ENCODE peak calls at places on chromosomes 16 and 17, in seven cellular contexts. X is pancreas, H is psoas muscle, Y is mucosa of descending colon, N is IMR-90, F is astrocyte of the spinal cord, T is transverse colon. B is an unnamed sample.

GRCh38 chr17:954431-955164 is 25.0 kb downstream of the NXN start:
- DNase-seq in X (no peak), N (peak; percentile 95), T (no peak), F (peak; percentile 86), H (no peak), Y (peak; percentile 20), B (no peak)

GRCh38 chr16:22621571-22622148 is 111.0 kb downstream of the NPIPB5 start:
- DNase-seq in N (no peak), X (no peak), H (no peak), T (no peak), F (no peak), Y (no peak), B (no peak)

GRCh38 chr16:84687715-84688114 is 12.1 kb upstream of the USP10 start:
- DNase-seq in Y (no peak), H (no peak), T (no peak), X (no peak), F (peak; percentile 83), N (peak; percentile 96), B (no peak)

GRCh38 chr17:14737984-14738651 is 437.2 kb downstream of the HS3ST3B1 start:
- DNase-seq in T (peak; percentile 49), X (peak; percentile 44), N (peak; percentile 99), F (peak; percentile 92), Y (no peak), H (peak; percentile 82), B (no peak)

GRCh38 chr16:47136101-47136820 is 7.5 kb downstream of the NETO2 start:
- DNase-seq in H (no peak), T (no peak), X (no peak), Y (no peak), N (peak; percentile 45), F (peak; percentile 31), B (no peak)

GRCh38 chr16:70647461-70648359 is 1.4 kb downstream of the IL34 start:
- DNase-seq in F (no peak), T (no peak), X (no peak), N (no peak), H (no peak), Y (no peak), B (no peak)

GRCh38 chr17:29177871-29178749 is 2.1 kb downstream of the MYO18A start:
- DNase-seq in X (no peak), H (no peak), N (no peak), F (no peak), T (peak; percentile 74), Y (peak; percentile 78), B (no peak)

GRCh38 chr17:15436399-15437369 is 30.7 kb downstream of the CDRT4 start:
- DNase-seq in X (no peak), N (peak; percentile 34), F (no peak), Y (peak; percentile 57), T (peak; percentile 63), H (peak; percentile 79), B (no peak)

GRCh38 chr17:76650505-76650904 is 6.9 kb upstream of the ST6GALNAC1 start:
- DNase-seq in F (no peak), Y (no peak), H (no peak), X (no peak), N (no peak), T (no peak), B (no peak)

GRCh38 chr17:8791910-8792270 is 7.3 kb downstream of the MFSD6L start:
- DNase-seq in H (no peak), F (peak; percentile 52), T (no peak), N (peak; percentile 51), X (no peak), Y (no peak), B (no peak)

GRCh38 chr16:82630219-82630618 is 3.5 kb downstream of the CDH13 start:
- DNase-seq in F (peak; percentile 27), N (peak; percentile 68), T (no peak), X (no peak), H (no peak), Y (no peak), B (no peak)

GRCh38 chr16:69106491-69107291 is 1.2 kb downstream of the HAS3 start:
- DNase-seq in Y (peak; percentile 52), X (peak; percentile 77), T (peak; percentile 18), H (no peak), F (no peak), N (no peak), B (no peak)

GRCh38 chr17:57086069-57086930 is 1.3 kb downstream of the AKAP1 start:
- DNase-seq in T (peak; percentile 83), H (no peak), X (peak; percentile 74), Y (peak; percentile 87), N (peak; percentile 8), F (no peak), B (no peak)

GRCh38 chr17:8062807-8063483 is 24.1 kb downstream of the ALOX15B start:
- DNase-seq in H (no peak), T (no peak), X (no peak), N (no peak), F (no peak), Y (no peak), B (no peak)

GRCh38 chr17:58232707-58233156 is 5.7 kb upstream of the LPO start:
- DNase-seq in N (peak; percentile 97), Y (no peak), H (no peak), X (no peak), T (no peak), F (peak; percentile 65), B (no peak)

GRCh38 chr16:68520649-68521086 is 18.4 kb upstream of the ZFP90 start:
- DNase-seq in N (peak; percentile 66), H (peak; percentile 82), T (peak; percentile 90), F (peak; percentile 66), Y (peak; percentile 83), X (peak; percentile 94), B (peak; percentile 90)

GRCh38 chr16:86680137-86680536 is 101.8 kb downstream of the FOXL1 start:
- DNase-seq in X (no peak), F (peak; percentile 88), Y (no peak), N (peak; percentile 85), H (no peak), T (no peak), B (no peak)

DNA sequence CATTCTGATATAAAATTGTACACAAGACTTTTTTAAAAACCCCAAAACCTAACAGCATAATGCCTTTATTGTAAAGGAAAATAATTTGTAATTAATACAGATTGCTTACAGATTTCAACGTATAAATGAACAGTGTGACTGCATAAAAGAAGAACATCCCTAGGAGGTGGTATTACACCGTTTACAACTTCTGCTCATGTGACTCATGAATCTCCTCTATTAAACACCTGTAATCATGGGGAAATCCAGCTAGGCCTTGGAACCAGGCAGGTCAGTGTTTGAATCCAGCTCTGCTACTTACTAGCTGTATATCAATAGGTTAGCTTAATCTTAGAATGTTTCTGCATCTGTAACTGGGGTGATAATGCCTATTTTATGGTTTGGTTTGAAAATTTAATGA is 15.2 kb downstream of the RABEP1 start:
- DNase-seq in Y (no peak), X (no peak), H (no peak), T (no peak), F (no peak), N (no peak), B (no peak)
- TF ChIP-seq CTCF in Y (no peak), X (no peak), H (no peak), T (no peak), F (no peak), N (no peak), B (no peak)

DNA sequence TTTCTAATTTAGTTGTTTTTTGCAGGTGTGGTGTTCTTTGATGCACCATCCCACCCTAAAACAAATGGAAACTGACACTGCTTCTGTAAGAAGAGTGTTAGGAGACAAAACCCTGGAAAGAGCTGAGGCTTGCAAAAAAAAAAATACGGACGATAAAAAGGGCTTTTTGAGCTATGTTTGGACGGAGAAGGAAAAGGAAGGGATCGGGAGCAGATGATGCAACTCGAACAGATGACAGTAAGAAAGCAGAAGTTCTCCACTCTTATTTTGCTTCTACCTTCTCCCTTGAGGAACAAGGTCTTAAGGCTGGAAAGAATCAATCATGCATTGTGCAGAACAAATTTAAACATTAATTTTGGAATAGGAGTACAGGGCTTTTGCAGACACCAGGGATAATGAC is 136.7 kb downstream of the MAF start:
- DNase-seq in Y (no peak), F (no peak), H (no peak), X (no peak), T (no peak), N (no peak), B (no peak)
- TF ChIP-seq CTCF in Y (no peak), F (no peak), H (no peak), X (no peak), T (no peak), N (no peak), B (no peak)

GRCh38 chr16:77043076-77043475 is 147.9 kb upstream of the MON1B start:
- DNase-seq in N (no peak), H (no peak), F (peak; percentile 10), Y (no peak), X (no peak), T (no peak), B (no peak)
- TF ChIP-seq CTCF in N (no peak), H (peak; percentile 31), F (peak; percentile 35), Y (no peak), X (peak; percentile 7), T (no peak), B (peak; percentile 44)

GRCh38 chr16:79013004-79013403 is 587.5 kb downstream of the MAF start:
- DNase-seq in F (no peak), X (no peak), H (no peak), Y (no peak), T (no peak), N (no peak), B (no peak)
- TF ChIP-seq CTCF in F (no peak), X (no peak), H (no peak), Y (no peak), T (no peak), N (no peak), B (no peak)

GRCh38 chr16:54931757-54932660 is 1.3 kb downstream of the IRX5 start:
- DNase-seq in F (peak; percentile 27), T (no peak), N (no peak), Y (no peak), X (peak; percentile 75), H (no peak), B (no peak)

GRCh38 chr16:54928421-54929089 is 2.1 kb upstream of the IRX5 start:
- DNase-seq in H (peak; percentile 63), T (no peak), Y (peak; percentile 58), X (peak; percentile 84), N (no peak), F (peak; percentile 20), B (peak; percentile 75)

GRCh38 chr16:54931041-54931756 is 534 bp downstream of the IRX5 start:
- DNase-seq in N (no peak), Y (peak; percentile 52), X (peak; percentile 80), F (peak; percentile 50), H (peak; percentile 24), T (no peak), B (peak; percentile 78)

GRCh38 chr16:54929090-54930033 is 1.3 kb upstream of the IRX5 start:
- DNase-seq in T (peak; percentile 97), X (peak; percentile 100), H (peak; percentile 98), F (peak; percentile 99), N (peak; percentile 94), Y (peak; percentile 99), B (peak; percentile 100)

GRCh38 chr16:54930034-54930938 is at the start of gene IRX5:
- DNase-seq in N (peak; percentile 81), T (peak; percentile 65), Y (peak; percentile 80), H (peak; percentile 80), X (peak; percentile 90), F (peak; percentile 98), B (peak; percentile 91)
- TF ChIP-seq CTCF in N (peak; percentile 9), T (no peak), Y (no peak), H (peak; percentile 17), X (no peak), F (no peak), B (peak; percentile 62)

GRCh38 chr17:49434821-49435581 is 20.3 kb upstream of the PHB1 start:
- DNase-seq in T (peak; percentile 31), N (peak; percentile 41), X (no peak), H (no peak), F (peak; percentile 43), Y (no peak), B (no peak)
- TF ChIP-seq CTCF in T (peak; percentile 46), N (peak; percentile 67), X (peak; percentile 66), H (peak; percentile 72), F (peak; percentile 73), Y (peak; percentile 41), B (peak; percentile 85)